ENCODE peak calls at places on chromosome 10, in ten cellular contexts. Z, B, X, Y, K, M, U, L, O and H are unnamed samples.

GRCh38 chr10:98267894-98268693 is at the start of gene LOXL4:
- DNase-seq in Z (no peak), B (no peak), X (peak), Y (no peak), K (peak), M (no peak), U (peak), L (no peak), O (peak), H (peak)

GRCh38 chr10:126387041-126387908 is 1.0 kb downstream of the ADAM12 start:
- DNase-seq in Z (peak), B (no peak), X (peak), Y (peak), K (peak), M (no peak), U (peak), L (peak), O (peak), H (peak)

GRCh38 chr10:48506147-48506917 is 98.5 kb downstream of the ARHGAP22 start:
- DNase-seq in Z (no peak), B (no peak), X (peak), Y (peak), K (peak), M (no peak), U (no peak), L (peak), O (peak), H (no peak)

GRCh38 chr10:58573144-58573543 is 60.5 kb downstream of the BICC1 start:
- DNase-seq in Z (no peak), B (no peak), X (no peak), Y (no peak), K (no peak), M (no peak), U (no peak), L (no peak), O (no peak), H (no peak)

GRCh38 chr10:122815458-122815857 is 30.2 kb downstream of the CUZD1 start:
- DNase-seq in Z (no peak), B (no peak), X (no peak), Y (no peak), K (no peak), M (no peak), U (no peak), L (no peak), O (no peak), H (no peak)

GRCh38 chr10:122362031-122362592 is 12.4 kb upstream of the PLEKHA1 start:
- DNase-seq in Z (no peak), B (no peak), X (no peak), Y (no peak), K (no peak), M (no peak), U (no peak), L (no peak), O (no peak), H (no peak)

GRCh38 chr10:118701529-118702323 is 53.0 kb downstream of the CACUL1 start:
- DNase-seq in Z (no peak), B (no peak), X (no peak), Y (no peak), K (peak), M (no peak), U (no peak), L (no peak), O (no peak), H (no peak)

GRCh38 chr10:22805304-22805703 is 90.9 kb upstream of the PIP4K2A start:
- DNase-seq in Z (no peak), B (no peak), X (peak), Y (peak), K (peak), M (peak), U (no peak), L (no peak), O (no peak), H (no peak)

GRCh38 chr10:3107426-3107961 is 40.1 kb downstream of the PFKP start:
- DNase-seq in Z (peak), B (no peak), X (no peak), Y (peak), K (no peak), M (no peak), U (peak), L (peak), O (peak), H (peak)

GRCh38 chr10:88932539-88933256 is 19.9 kb downstream of the ACTA2 start:
- DNase-seq in Z (peak), B (no peak), X (peak), Y (peak), K (peak), M (peak), U (peak), L (peak), O (peak), H (no peak)

GRCh38 chr10:19877466-19878255 is 61.4 kb downstream of the PLXDC2 start:
- DNase-seq in Z (no peak), B (no peak), X (no peak), Y (no peak), K (no peak), M (no peak), U (no peak), L (peak), O (no peak), H (no peak)

GRCh38 chr10:68559872-68560200 is 301 bp upstream of the TET1 start:
- DNase-seq in Z (no peak), B (no peak), X (no peak), Y (no peak), K (no peak), M (no peak), U (no peak), L (peak), O (no peak), H (no peak)

GRCh38 chr10:114288424-114289095 is 49.5 kb downstream of the VWA2 start:
- DNase-seq in Z (no peak), B (peak), X (no peak), Y (no peak), K (no peak), M (no peak), U (no peak), L (no peak), O (no peak), H (no peak)

GRCh38 chr10:86535057-86535882 is 13.7 kb upstream of the WAPL start:
- DNase-seq in Z (no peak), B (peak), X (peak), Y (no peak), K (no peak), M (peak), U (peak), L (peak), O (peak), H (peak)

GRCh38 chr10:29643785-29644501 is 9.2 kb upstream of the SVIL start:
- DNase-seq in Z (no peak), B (no peak), X (no peak), Y (no peak), K (no peak), M (no peak), U (no peak), L (peak), O (no peak), H (no peak)

GRCh38 chr10:57716884-57717283 is 550.8 kb downstream of the IPMK start:
- DNase-seq in Z (peak), B (no peak), X (peak), Y (no peak), K (no peak), M (no peak), U (no peak), L (no peak), O (peak), H (no peak)

GRCh38 chr10:114172241-114172640 is 1.8 kb downstream of the CCDC186 start:
- DNase-seq in Z (no peak), B (no peak), X (peak), Y (no peak), K (no peak), M (no peak), U (no peak), L (no peak), O (no peak), H (no peak)

GRCh38 chr10:18659784-18660561 is 742 bp downstream of the ARL5B start:
- DNase-seq in Z (no peak), B (no peak), X (peak), Y (peak), K (no peak), M (no peak), U (peak), L (no peak), O (peak), H (peak)

GRCh38 chr10:96466-96865 is 38.8 kb upstream of the ZMYND11 start:
- DNase-seq in Z (no peak), B (no peak), X (no peak), Y (no peak), K (no peak), M (no peak), U (no peak), L (no peak), O (no peak), H (no peak)

GRCh38 chr10:21826725-21827124 is 176.8 kb downstream of the DNAJC1 start:
- DNase-seq in Z (no peak), B (no peak), X (no peak), Y (no peak), K (no peak), M (no peak), U (no peak), L (no peak), O (no peak), H (no peak)

GRCh38 chr10:112115781-112116385 is 67.7 kb downstream of the GPAM start:
- DNase-seq in Z (no peak), B (no peak), X (peak), Y (peak), K (peak), M (peak), U (no peak), L (peak), O (peak), H (peak)

GRCh38 chr10:110498087-110498981 is 627 bp downstream of the DUSP5 start:
- DNase-seq in Z (no peak), B (peak), X (peak), Y (peak), K (peak), M (no peak), U (peak), L (peak), O (peak), H (peak)

GRCh38 chr10:3754727-3755439 is 30.1 kb downstream of the KLF6 start:
- DNase-seq in Z (no peak), B (no peak), X (peak), Y (peak), K (no peak), M (no peak), U (no peak), L (no peak), O (peak), H (no peak)

GRCh38 chr10:46002916-46003693 is 27.3 kb downstream of the NCOA4 start:
- DNase-seq in Z (no peak), B (no peak), X (no peak), Y (no peak), K (no peak), M (no peak), U (no peak), L (no peak), O (no peak), H (no peak)

GRCh38 chr10:124019886-124020797 is 73.3 kb downstream of the CHST15 start:
- DNase-seq in Z (no peak), B (peak), X (no peak), Y (no peak), K (no peak), M (no peak), U (no peak), L (peak), O (no peak), H (no peak)

GRCh38 chr10:92181575-92181974 is 109.3 kb downstream of the CPEB3 start:
- DNase-seq in Z (no peak), B (no peak), X (peak), Y (peak), K (no peak), M (no peak), U (no peak), L (no peak), O (no peak), H (no peak)

GRCh38 chr10:47164126-47164799 is 135.7 kb upstream of the GDF10 start:
- DNase-seq in Z (peak), B (no peak), X (no peak), Y (peak), K (no peak), M (no peak), U (no peak), L (no peak), O (no peak), H (no peak)

GRCh38 chr10:47166405-47166777 is 133.6 kb upstream of the GDF10 start:
- DNase-seq in Z (no peak), B (peak), X (no peak), Y (no peak), K (no peak), M (no peak), U (no peak), L (no peak), O (no peak), H (no peak)

GRCh38 chr10:47165168-47165710 is 134.8 kb upstream of the GDF10 start:
- DNase-seq in Z (no peak), B (peak), X (no peak), Y (no peak), K (no peak), M (no peak), U (no peak), L (no peak), O (no peak), H (no peak)

GRCh38 chr10:47164800-47165128 is 135.2 kb upstream of the GDF10 start:
- DNase-seq in Z (no peak), B (no peak), X (no peak), Y (peak), K (no peak), M (no peak), U (no peak), L (no peak), O (no peak), H (no peak)

GRCh38 chr10:47165711-47166404 is 134.1 kb upstream of the GDF10 start:
- DNase-seq in Z (peak), B (peak), X (peak), Y (peak), K (no peak), M (no peak), U (no peak), L (peak), O (no peak), H (peak)
- H3K4me3 ChIP-seq in Z (no peak), B (peak), X (no peak), Y (no peak), K (no peak), M (peak), U (no peak), L (peak), O (no peak), H (peak)

GRCh38 chr10:97180367-97180763 is 5.4 kb downstream of the SLIT1 start:
- DNase-seq in Z (no peak), B (peak), X (no peak), Y (no peak), K (peak), M (no peak), U (no peak), L (no peak), O (no peak), H (no peak)
- H3K4me3 ChIP-seq in Z (no peak), B (no peak), X (no peak), Y (no peak), K (peak), M (no peak), U (no peak), L (no peak), O (no peak), H (no peak)

DNA sequence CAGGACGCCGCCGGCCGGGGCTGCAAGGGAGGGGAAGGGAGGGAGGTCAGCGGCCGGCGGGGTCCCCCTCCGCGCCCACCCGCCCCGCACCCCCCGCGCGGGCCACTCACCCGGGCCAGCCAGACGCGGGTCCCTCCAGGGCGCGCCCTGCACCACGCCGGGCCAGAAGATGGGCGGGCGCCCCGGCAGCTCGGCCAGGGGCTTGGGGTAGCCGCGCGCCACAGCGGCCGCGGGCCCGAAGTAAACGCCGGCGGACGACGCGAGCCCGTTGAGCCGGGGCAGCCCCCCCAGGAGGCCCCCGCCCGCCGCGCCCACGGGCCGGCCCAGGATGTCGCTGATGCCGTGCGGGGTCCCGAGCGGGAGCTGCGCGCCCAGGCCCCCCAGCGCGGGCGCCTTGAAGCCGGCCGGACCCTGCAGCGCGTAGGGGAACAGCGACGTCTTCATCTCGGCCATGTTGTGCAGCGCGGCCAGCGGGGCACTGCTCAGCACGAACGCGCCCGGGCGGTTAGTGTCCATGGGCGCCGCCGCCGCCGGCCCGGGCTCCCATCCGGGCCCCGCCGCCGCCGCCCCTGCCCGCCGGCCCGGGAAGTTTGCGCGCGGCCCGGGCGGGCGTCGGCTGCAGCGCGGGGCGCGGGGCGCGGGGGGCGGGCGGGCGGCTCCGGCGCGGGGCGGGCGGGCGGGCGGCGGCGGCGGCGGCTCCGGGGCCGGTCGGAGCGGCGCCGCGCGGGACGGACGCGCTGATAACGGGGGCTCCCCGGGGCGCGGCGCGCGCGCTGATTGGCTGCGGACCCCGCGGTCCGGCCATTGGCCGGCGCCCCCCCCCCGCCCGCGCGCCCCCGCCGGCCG is at the start of gene NKX6-2:
- DNase-seq in Z (no peak), B (no peak), X (no peak), Y (no peak), K (no peak), M (no peak), U (no peak), L (no peak), O (peak), H (no peak)
- H3K4me3 ChIP-seq in Z (no peak), B (peak), X (no peak), Y (no peak), K (no peak), M (peak), U (no peak), L (no peak), O (peak), H (peak)

DNA sequence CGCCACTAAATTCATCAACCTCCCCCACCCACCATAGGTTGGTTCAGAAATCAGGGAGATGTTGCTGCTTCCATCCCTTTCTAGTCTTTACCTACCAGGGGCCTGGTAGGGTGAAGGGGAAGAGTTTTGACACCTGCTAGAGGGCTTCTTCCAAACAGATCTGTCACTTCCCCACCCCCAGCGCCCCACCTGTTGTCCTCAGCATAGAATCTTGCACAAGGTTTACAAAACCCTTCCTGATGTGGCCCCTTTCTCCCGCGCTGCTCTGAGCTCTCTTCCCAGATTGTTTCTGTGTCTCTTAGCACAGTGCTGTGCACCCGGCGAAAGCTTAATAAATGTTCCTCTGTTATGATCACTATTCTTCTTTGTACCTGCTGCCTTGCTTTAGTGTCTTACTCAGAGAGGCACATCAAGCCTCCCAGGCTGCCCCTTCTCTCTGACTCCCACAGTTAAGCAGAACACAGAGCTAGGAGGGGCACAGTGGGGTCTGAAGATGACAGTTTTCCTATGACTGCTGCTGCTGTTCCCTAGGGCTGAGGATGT is 11.2 kb upstream of the C10orf95 start:
- DNase-seq in Z (no peak), B (no peak), X (no peak), Y (no peak), K (no peak), M (no peak), U (no peak), L (no peak), O (no peak), H (no peak)
- H3K4me3 ChIP-seq in Z (no peak), B (peak), X (no peak), Y (no peak), K (peak), M (peak), U (no peak), L (no peak), O (no peak), H (peak)